ENCODE peak calls at places on chromosomes 4 and X, in four cellular contexts. One of them, this sample, is unnamed. For H3K4me1, the result is how much of the 10 kb centered on the place peaks cover.

GRCh38 chrX:17592117-17592516 is 145.2 kb upstream of the SCML1 start:
- DNase-seq in Peyer's patch: no peak
- DNase-seq in mucosa of descending colon: no peak
- DNase-seq in sigmoid colon: no peak
- DNase-seq in this sample: no peak

GRCh38 chrX:111445485-111445884 is 33.5 kb upstream of the DCX start:
- DNase-seq in mucosa of descending colon: no peak
- DNase-seq in Peyer's patch: no peak
- DNase-seq in sigmoid colon: no peak
- DNase-seq in this sample: no peak

GRCh38 chr4:121764702-121765367 is at the start of gene SMIM43:
- DNase-seq in mucosa of descending colon: no peak
- DNase-seq in sigmoid colon: no peak
- DNase-seq in Peyer's patch: no peak
- DNase-seq in this sample: no peak

GRCh38 chrX:107537815-107538214 is 88.4 kb downstream of the FRMPD3 start:
- DNase-seq in Peyer's patch: no peak
- DNase-seq in sigmoid colon: no peak
- DNase-seq in mucosa of descending colon: no peak
- DNase-seq in this sample: no peak

GRCh38 chr4:8067274-8067936 is 91.2 kb downstream of the ABLIM2 start:
- DNase-seq in sigmoid colon: no peak
- DNase-seq in mucosa of descending colon: no peak
- DNase-seq in Peyer's patch: no peak
- DNase-seq in this sample: no peak

GRCh38 chr4:51895158-51895557 is 52.2 kb downstream of the DCUN1D4 start:
- DNase-seq in Peyer's patch: no peak
- DNase-seq in sigmoid colon: no peak
- DNase-seq in mucosa of descending colon: no peak
- DNase-seq in this sample: no peak

GRCh38 chr4:24527371-24527770 is 57.0 kb downstream of the DHX15 start:
- DNase-seq in sigmoid colon: no peak
- DNase-seq in mucosa of descending colon: no peak
- DNase-seq in Peyer's patch: no peak
- DNase-seq in this sample: no peak

GRCh38 chr4:15147709-15148651 is 145.7 kb downstream of the CPEB2 start:
- DNase-seq in mucosa of descending colon: no peak
- DNase-seq in Peyer's patch: no peak
- DNase-seq in sigmoid colon: no peak
- DNase-seq in this sample: no peak

GRCh38 chrX:39816871-39817731 is 280.7 kb downstream of the BCOR start:
- DNase-seq in mucosa of descending colon: no peak
- DNase-seq in Peyer's patch: no peak
- DNase-seq in sigmoid colon: no peak
- DNase-seq in this sample: no peak

GRCh38 chr4:5211274-5211852 is 160.1 kb downstream of the STK32B start:
- DNase-seq in mucosa of descending colon: no peak
- DNase-seq in sigmoid colon: no peak
- DNase-seq in Peyer's patch: no peak
- DNase-seq in this sample: no peak

GRCh38 chr4:5215321-5215720 is 164.0 kb downstream of the STK32B start:
- DNase-seq in mucosa of descending colon: no peak
- DNase-seq in Peyer's patch: no peak
- DNase-seq in sigmoid colon: no peak
- DNase-seq in this sample: no peak

GRCh38 chr4:5217411-5217810 is 166.1 kb downstream of the STK32B start:
- DNase-seq in sigmoid colon: no peak
- DNase-seq in mucosa of descending colon: no peak
- DNase-seq in Peyer's patch: no peak
- DNase-seq in this sample: no peak

GRCh38 chr4:5212255-5213032 is 161.2 kb downstream of the STK32B start:
- DNase-seq in mucosa of descending colon: no peak
- DNase-seq in sigmoid colon: no peak
- DNase-seq in Peyer's patch: no peak
- DNase-seq in this sample: no peak
- H3K4me1 ChIP-seq in mucosa of descending colon: under half
- H3K4me1 ChIP-seq in sigmoid colon: under half
- H3K4me1 ChIP-seq in Peyer's patch: under half
- H3K4me1 ChIP-seq in this sample: under half

DNA sequence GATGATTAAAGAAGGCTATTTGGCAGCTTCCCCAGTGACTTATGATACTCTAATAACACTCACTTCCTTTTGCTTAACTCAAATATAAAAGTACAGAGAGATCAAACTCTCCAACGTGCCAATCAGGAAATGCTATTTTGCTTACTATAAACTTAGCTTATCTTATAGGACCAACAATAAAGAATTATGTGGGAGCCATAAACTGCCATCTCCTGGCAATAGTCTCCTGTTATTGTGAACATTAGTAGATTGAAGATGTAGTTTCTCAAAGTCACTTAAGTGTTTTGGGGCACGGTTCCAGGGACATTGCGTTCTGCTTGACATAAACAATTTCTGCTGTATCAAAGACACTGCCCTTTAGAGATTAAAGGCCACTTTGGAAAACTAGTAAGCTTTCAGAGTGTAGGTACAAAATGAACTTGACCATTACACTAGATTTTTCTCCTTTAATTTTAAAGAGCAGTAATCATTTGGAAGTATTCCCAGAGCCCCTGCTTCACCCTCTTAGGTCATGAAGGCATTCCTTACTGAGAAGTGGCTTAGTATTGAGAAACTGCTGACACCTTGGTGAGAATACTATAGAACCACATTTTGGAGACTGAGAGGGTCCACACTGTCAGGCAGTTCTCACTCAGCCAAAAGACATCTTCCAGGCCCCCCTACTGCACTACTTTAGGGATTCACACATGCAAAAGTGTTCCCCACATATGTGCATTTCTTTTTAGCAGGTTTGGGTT is 51.9 kb downstream of the MAOA start:
- DNase-seq in mucosa of descending colon: no peak
- DNase-seq in Peyer's patch: no peak
- DNase-seq in sigmoid colon: peak
- DNase-seq in this sample: peak
- H3K4me3 ChIP-seq in mucosa of descending colon: no peak
- H3K4me3 ChIP-seq in Peyer's patch: no peak
- H3K4me3 ChIP-seq in sigmoid colon: no peak
- H3K4me3 ChIP-seq in this sample: no peak

GRCh38 chr4:119136541-119136940 is 909 bp downstream of the MYOZ2 start:
- DNase-seq in sigmoid colon: no peak
- DNase-seq in mucosa of descending colon: no peak
- DNase-seq in Peyer's patch: no peak
- DNase-seq in this sample: no peak
- TF ChIP-seq CTCF in sigmoid colon: no peak
- TF ChIP-seq CTCF in mucosa of descending colon: no peak
- TF ChIP-seq CTCF in Peyer's patch: no peak
- TF ChIP-seq CTCF in this sample: no peak

DNA sequence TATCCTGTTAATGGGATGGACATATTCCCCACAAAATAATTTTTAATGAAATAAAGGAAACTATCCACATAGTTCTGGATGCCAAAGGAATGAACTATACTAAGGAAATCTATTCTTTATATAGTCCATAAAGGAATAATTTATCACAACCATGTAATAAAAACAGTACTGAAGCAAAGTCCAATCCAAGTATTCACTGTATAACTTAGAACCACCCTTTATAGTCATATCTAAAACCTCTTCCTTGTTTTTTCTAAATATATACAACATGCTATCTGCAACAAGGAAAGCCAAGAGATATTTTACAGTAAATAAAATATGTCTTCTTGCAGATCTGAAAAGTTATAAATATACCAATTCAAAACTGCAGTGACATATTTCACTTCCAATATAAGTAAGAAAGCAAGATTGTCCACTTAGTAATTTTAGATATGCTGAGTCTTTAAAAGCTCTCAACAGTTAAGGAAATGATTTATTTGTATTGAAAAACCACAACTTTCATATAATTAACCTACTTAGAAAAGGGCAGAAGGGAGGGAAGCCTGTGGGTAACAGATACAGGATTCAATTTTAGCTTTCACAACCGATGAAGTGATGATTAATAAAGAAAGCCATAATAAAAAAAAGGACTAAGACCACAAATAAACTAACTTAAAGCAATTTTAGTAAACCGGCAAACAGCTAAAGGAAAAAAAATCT is 8.0 kb downstream of the NR3C2 start:
- DNase-seq in sigmoid colon: no peak
- DNase-seq in Peyer's patch: no peak
- DNase-seq in mucosa of descending colon: no peak
- DNase-seq in this sample: no peak
- H3K4me1 ChIP-seq in sigmoid colon: under half
- H3K4me1 ChIP-seq in Peyer's patch: under half
- H3K4me1 ChIP-seq in mucosa of descending colon: under half
- H3K4me1 ChIP-seq in this sample: under half

GRCh38 chr4:110493521-110493920 is 17.6 kb downstream of the ENPEP start:
- DNase-seq in mucosa of descending colon: no peak
- DNase-seq in sigmoid colon: no peak
- DNase-seq in Peyer's patch: no peak
- DNase-seq in this sample: no peak
- H3K4me3 ChIP-seq in mucosa of descending colon: no peak
- H3K4me3 ChIP-seq in sigmoid colon: no peak
- H3K4me3 ChIP-seq in Peyer's patch: no peak
- H3K4me3 ChIP-seq in this sample: no peak

DNA sequence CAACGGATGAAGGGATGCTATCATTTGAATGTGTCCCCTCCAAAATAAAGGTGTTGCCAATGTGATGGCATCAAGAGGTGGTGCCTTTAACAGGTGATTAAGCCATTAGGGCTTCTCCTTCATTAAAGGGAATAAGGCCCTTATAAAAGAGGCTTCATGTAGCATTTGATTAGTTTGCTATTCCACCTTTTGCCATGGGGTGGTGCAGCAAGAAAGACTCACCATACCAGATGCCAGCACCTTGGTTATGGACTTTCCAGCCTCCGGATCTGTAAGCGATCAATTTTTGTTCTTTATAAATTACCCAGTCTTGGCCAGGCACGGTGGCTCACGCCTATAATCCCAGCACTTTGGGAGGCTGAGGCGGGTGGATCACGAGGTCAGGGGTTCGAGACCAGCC is 7.9 kb upstream of the SLC25A43 start:
- DNase-seq in sigmoid colon: no peak
- DNase-seq in mucosa of descending colon: no peak
- DNase-seq in Peyer's patch: no peak
- DNase-seq in this sample: no peak
- TF ChIP-seq CTCF in sigmoid colon: no peak
- TF ChIP-seq CTCF in mucosa of descending colon: no peak
- TF ChIP-seq CTCF in Peyer's patch: no peak
- TF ChIP-seq CTCF in this sample: no peak

GRCh38 chr4:2799971-2800690 is 7.2 kb downstream of the SH3BP2 start:
- DNase-seq in Peyer's patch: no peak
- DNase-seq in sigmoid colon: peak
- DNase-seq in mucosa of descending colon: peak
- DNase-seq in this sample: peak
- H3K4me1 ChIP-seq in Peyer's patch: half or more
- H3K4me1 ChIP-seq in sigmoid colon: under half
- H3K4me1 ChIP-seq in mucosa of descending colon: half or more
- H3K4me1 ChIP-seq in this sample: half or more

GRCh38 chr4:40059362-40059761 is 2.7 kb downstream of the N4BP2 start:
- DNase-seq in sigmoid colon: no peak
- DNase-seq in mucosa of descending colon: no peak
- DNase-seq in Peyer's patch: no peak
- DNase-seq in this sample: no peak
- H3K4me3 ChIP-seq in sigmoid colon: no peak
- H3K4me3 ChIP-seq in mucosa of descending colon: no peak
- H3K4me3 ChIP-seq in Peyer's patch: no peak
- H3K4me3 ChIP-seq in this sample: no peak

GRCh38 chr4:10437735-10438134 is 19.5 kb downstream of the ZNF518B start:
- DNase-seq in mucosa of descending colon: no peak
- DNase-seq in Peyer's patch: no peak
- DNase-seq in sigmoid colon: no peak
- DNase-seq in this sample: no peak
- TF ChIP-seq CTCF in mucosa of descending colon: no peak
- TF ChIP-seq CTCF in Peyer's patch: no peak
- TF ChIP-seq CTCF in sigmoid colon: no peak
- TF ChIP-seq CTCF in this sample: no peak

This sample was measured in tibial artery.